ENCODE peak calls at places on chromosomes 16 and 17, in four cellular contexts. One of them, this sample, is unnamed.

GRCh38 chr17:3961564-3962047 is 2.6 kb downstream of the ATP2A3 start:
- DNase-seq in ovary: no peak
- DNase-seq in colonic mucosa: peak
- DNase-seq in iPS DF 6.9: no peak
- DNase-seq in this sample: no peak

GRCh38 chr17:83067071-83067717 is 12.2 kb upstream of the METRNL start:
- DNase-seq in ovary: peak
- DNase-seq in colonic mucosa: no peak
- DNase-seq in iPS DF 6.9: no peak
- DNase-seq in this sample: peak

GRCh38 chr17:75509528-75510258 is 5.6 kb downstream of the CASKIN2 start:
- DNase-seq in ovary: no peak
- DNase-seq in colonic mucosa: no peak
- DNase-seq in iPS DF 6.9: no peak
- DNase-seq in this sample: peak

GRCh38 chr17:34207572-34207971 is 47.5 kb upstream of the CCL2 start:
- DNase-seq in ovary: no peak
- DNase-seq in colonic mucosa: no peak
- DNase-seq in iPS DF 6.9: no peak
- DNase-seq in this sample: no peak

GRCh38 chr16:314351-314750 is 31.4 kb downstream of the PDIA2 start:
- DNase-seq in ovary: no peak
- DNase-seq in colonic mucosa: no peak
- DNase-seq in iPS DF 6.9: no peak
- DNase-seq in this sample: no peak

GRCh38 chr16:70331588-70332358 is 14.9 kb upstream of the DDX19A start:
- DNase-seq in ovary: no peak
- DNase-seq in colonic mucosa: no peak
- DNase-seq in iPS DF 6.9: no peak
- DNase-seq in this sample: no peak

GRCh38 chr16:66495440-66495839 is 54.5 kb downstream of the TK2 start:
- DNase-seq in ovary: no peak
- DNase-seq in colonic mucosa: no peak
- DNase-seq in iPS DF 6.9: no peak
- DNase-seq in this sample: no peak

GRCh38 chr17:57985675-57985974 is 2.4 kb downstream of the VEZF1 start:
- DNase-seq in ovary: no peak
- DNase-seq in colonic mucosa: no peak
- DNase-seq in iPS DF 6.9: no peak
- DNase-seq in this sample: no peak

GRCh38 chr17:72705905-72706395 is 386.5 kb downstream of the SLC39A11 start:
- DNase-seq in ovary: no peak
- DNase-seq in colonic mucosa: no peak
- DNase-seq in iPS DF 6.9: no peak
- DNase-seq in this sample: no peak

GRCh38 chr17:29292071-29292991 is 1.6 kb downstream of the NUFIP2 start:
- DNase-seq in ovary: peak
- DNase-seq in colonic mucosa: peak
- DNase-seq in iPS DF 6.9: no peak
- DNase-seq in this sample: peak

GRCh38 chr17:76968707-76969597 is 100.7 kb downstream of the MGAT5B start:
- DNase-seq in ovary: no peak
- DNase-seq in colonic mucosa: peak
- DNase-seq in iPS DF 6.9: peak
- DNase-seq in this sample: no peak

GRCh38 chr17:67360880-67361279 is 5.5 kb downstream of the PSMD12 start:
- DNase-seq in ovary: no peak
- DNase-seq in colonic mucosa: no peak
- DNase-seq in iPS DF 6.9: no peak
- DNase-seq in this sample: no peak

GRCh38 chr17:9522074-9522473 is 53.5 kb downstream of the STX8 start:
- DNase-seq in ovary: no peak
- DNase-seq in colonic mucosa: no peak
- DNase-seq in iPS DF 6.9: no peak
- DNase-seq in this sample: peak

GRCh38 chr17:21513012-21513570 is 136.9 kb downstream of the KCNJ12 start:
- DNase-seq in ovary: peak
- DNase-seq in colonic mucosa: peak
- DNase-seq in iPS DF 6.9: peak
- DNase-seq in this sample: peak

GRCh38 chr16:57012353-57012752 is 23.0 kb downstream of the NLRC5 start:
- DNase-seq in ovary: no peak
- DNase-seq in colonic mucosa: no peak
- DNase-seq in iPS DF 6.9: no peak
- DNase-seq in this sample: no peak

GRCh38 chr17:57955183-57955952 is at the start of gene CUEDC1:
- DNase-seq in ovary: peak
- DNase-seq in colonic mucosa: peak
- DNase-seq in iPS DF 6.9: no peak
- DNase-seq in this sample: peak

GRCh38 chr16:51898872-51899271 is 648.1 kb downstream of the TOX3 start:
- DNase-seq in ovary: no peak
- DNase-seq in colonic mucosa: no peak
- DNase-seq in iPS DF 6.9: no peak
- DNase-seq in this sample: no peak

GRCh38 chr17:65074778-65075250 is 18.3 kb upstream of the GNA13 start:
- DNase-seq in ovary: peak
- DNase-seq in colonic mucosa: peak
- DNase-seq in iPS DF 6.9: no peak
- DNase-seq in this sample: peak

GRCh38 chr16:86532526-86532815 is 22.1 kb downstream of the FOXF1 start:
- DNase-seq in ovary: peak
- DNase-seq in colonic mucosa: no peak
- DNase-seq in iPS DF 6.9: no peak
- DNase-seq in this sample: no peak

GRCh38 chr16:26281681-26282080 is 589.9 kb downstream of the HS3ST4 start:
- DNase-seq in ovary: no peak
- DNase-seq in colonic mucosa: no peak
- DNase-seq in iPS DF 6.9: peak
- DNase-seq in this sample: no peak

GRCh38 chr17:82892869-82893565 is 53.2 kb upstream of the ZNF750 start:
- DNase-seq in ovary: no peak
- DNase-seq in colonic mucosa: no peak
- DNase-seq in iPS DF 6.9: no peak
- DNase-seq in this sample: peak

GRCh38 chr17:66337866-66338472 is 35.6 kb downstream of the PRKCA start:
- DNase-seq in ovary: no peak
- DNase-seq in colonic mucosa: no peak
- DNase-seq in iPS DF 6.9: no peak
- DNase-seq in this sample: no peak

GRCh38 chr16:23225634-23226033 is 43.1 kb downstream of the SCNN1G start:
- DNase-seq in ovary: no peak
- DNase-seq in colonic mucosa: no peak
- DNase-seq in iPS DF 6.9: no peak
- DNase-seq in this sample: no peak

GRCh38 chr17:58165981-58166380 is 801 bp upstream of the OR4D2 start:
- DNase-seq in ovary: no peak
- DNase-seq in colonic mucosa: no peak
- DNase-seq in iPS DF 6.9: no peak
- DNase-seq in this sample: no peak

GRCh38 chr17:21689604-21690003 is 2.7 kb upstream of the KCNJ18 start:
- DNase-seq in ovary: no peak
- DNase-seq in colonic mucosa: no peak
- DNase-seq in iPS DF 6.9: no peak
- DNase-seq in this sample: no peak

GRCh38 chr17:61454095-61454931 is 2.1 kb downstream of the TBX4 start:
- DNase-seq in ovary: no peak
- DNase-seq in colonic mucosa: no peak
- DNase-seq in iPS DF 6.9: no peak
- DNase-seq in this sample: no peak

GRCh38 chr16:11005611-11005975 is 61.2 kb downstream of the CLEC16A start:
- DNase-seq in ovary: no peak
- DNase-seq in colonic mucosa: no peak
- DNase-seq in iPS DF 6.9: no peak
- DNase-seq in this sample: no peak

GRCh38 chr16:77599793-77600415 is 122.4 kb upstream of the NUDT7 start:
- DNase-seq in ovary: no peak
- DNase-seq in colonic mucosa: peak
- DNase-seq in iPS DF 6.9: no peak
- DNase-seq in this sample: no peak

GRCh38 chr17:50955160-50955559 is 89.0 kb upstream of the TOB1 start:
- DNase-seq in ovary: no peak
- DNase-seq in colonic mucosa: no peak
- DNase-seq in iPS DF 6.9: no peak
- DNase-seq in this sample: no peak

GRCh38 chr17:50956750-50957523 is 90.8 kb upstream of the TOB1 start:
- DNase-seq in ovary: peak
- DNase-seq in colonic mucosa: peak
- DNase-seq in iPS DF 6.9: no peak
- DNase-seq in this sample: peak

GRCh38 chr17:50956409-50956749 is 90.2 kb upstream of the TOB1 start:
- DNase-seq in ovary: no peak
- DNase-seq in colonic mucosa: no peak
- DNase-seq in iPS DF 6.9: no peak
- DNase-seq in this sample: no peak

GRCh38 chr17:50954641-50955121 is 88.5 kb upstream of the TOB1 start:
- DNase-seq in ovary: no peak
- DNase-seq in colonic mucosa: no peak
- DNase-seq in iPS DF 6.9: no peak
- DNase-seq in this sample: no peak

DNA sequence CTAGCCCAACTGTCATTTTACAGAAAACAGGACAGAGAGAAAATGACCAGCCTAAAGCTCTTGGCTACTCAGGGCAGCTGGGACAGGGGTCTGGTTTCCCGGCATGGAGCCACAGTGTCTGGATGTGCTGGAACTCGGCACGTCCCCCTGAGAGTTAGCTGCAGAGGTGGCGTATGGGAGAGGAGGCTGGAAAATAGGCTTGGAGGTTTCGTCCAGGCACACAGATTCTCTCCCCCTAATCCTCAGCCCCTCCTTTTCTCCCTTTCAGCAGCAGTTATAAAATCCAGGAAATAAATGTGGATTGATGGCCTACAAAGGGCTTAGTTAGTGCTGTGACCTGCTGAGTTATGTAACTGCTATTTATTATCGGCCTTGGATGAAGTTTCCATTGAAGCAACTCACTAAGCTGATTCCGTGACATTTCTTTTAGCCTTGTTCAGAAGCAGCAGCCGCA is 89.5 kb upstream of the TOB1 start:
- DNase-seq in ovary: no peak
- DNase-seq in colonic mucosa: no peak
- DNase-seq in iPS DF 6.9: no peak
- DNase-seq in this sample: no peak
- H3K27ac ChIP-seq in ovary: peak
- H3K27ac ChIP-seq in colonic mucosa: no peak
- H3K27ac ChIP-seq in iPS DF 6.9: no peak
- H3K27ac ChIP-seq in this sample: peak

GRCh38 chr17:45144199-45145034 is 3.9 kb upstream of the HEXIM1 start:
- DNase-seq in ovary: peak
- DNase-seq in colonic mucosa: no peak
- DNase-seq in iPS DF 6.9: no peak
- DNase-seq in this sample: peak
- H3K27ac ChIP-seq in ovary: peak
- H3K27ac ChIP-seq in colonic mucosa: peak
- H3K27ac ChIP-seq in iPS DF 6.9: no peak
- H3K27ac ChIP-seq in this sample: peak

GRCh38 chr16:48318630-48319029 is 66.6 kb downstream of the SIAH1 start:
- DNase-seq in ovary: no peak
- DNase-seq in colonic mucosa: no peak
- DNase-seq in iPS DF 6.9: peak
- DNase-seq in this sample: peak
- H3K27ac ChIP-seq in ovary: no peak
- H3K27ac ChIP-seq in colonic mucosa: no peak
- H3K27ac ChIP-seq in iPS DF 6.9: no peak
- H3K27ac ChIP-seq in this sample: peak

DNA sequence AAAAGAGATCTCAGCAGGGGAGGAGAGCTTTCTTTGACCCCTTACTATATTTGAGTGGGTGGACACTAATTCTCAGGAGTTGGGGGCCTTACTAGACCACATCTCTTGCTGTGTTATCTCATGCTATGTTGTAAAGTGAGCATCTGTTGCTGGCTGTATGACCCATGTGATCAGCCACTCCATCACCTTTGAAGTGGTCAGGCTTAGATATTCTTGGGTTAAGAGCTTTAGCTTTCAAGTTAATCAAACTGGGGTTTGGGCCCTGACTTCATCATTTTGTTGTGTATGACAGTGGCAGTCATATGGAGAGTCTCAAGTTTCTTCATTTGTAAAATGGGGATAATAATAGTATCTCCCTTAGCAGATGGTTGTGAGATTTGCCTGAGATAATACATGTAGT is 201.1 kb downstream of the FTO start:
- DNase-seq in ovary: no peak
- DNase-seq in colonic mucosa: no peak
- DNase-seq in iPS DF 6.9: no peak
- DNase-seq in this sample: no peak
- H3K27ac ChIP-seq in ovary: no peak
- H3K27ac ChIP-seq in colonic mucosa: no peak
- H3K27ac ChIP-seq in iPS DF 6.9: no peak
- H3K27ac ChIP-seq in this sample: no peak

GRCh38 chr17:13320046-13320785 is 281.5 kb downstream of the HS3ST3A1 start:
- DNase-seq in ovary: no peak
- DNase-seq in colonic mucosa: no peak
- DNase-seq in iPS DF 6.9: no peak
- DNase-seq in this sample: peak

GRCh38 chr17:13329421-13329820 is 272.3 kb downstream of the HS3ST3A1 start:
- DNase-seq in ovary: no peak
- DNase-seq in colonic mucosa: no peak
- DNase-seq in iPS DF 6.9: no peak
- DNase-seq in this sample: no peak

GRCh38 chr17:13321932-13322701 is 279.6 kb downstream of the HS3ST3A1 start:
- DNase-seq in ovary: no peak
- DNase-seq in colonic mucosa: no peak
- DNase-seq in iPS DF 6.9: no peak
- DNase-seq in this sample: no peak

GRCh38 chr17:13323990-13324389 is 277.7 kb downstream of the HS3ST3A1 start:
- DNase-seq in ovary: no peak
- DNase-seq in colonic mucosa: no peak
- DNase-seq in iPS DF 6.9: no peak
- DNase-seq in this sample: no peak
- H3K27ac ChIP-seq in ovary: no peak
- H3K27ac ChIP-seq in colonic mucosa: no peak
- H3K27ac ChIP-seq in iPS DF 6.9: no peak
- H3K27ac ChIP-seq in this sample: no peak

GRCh38 chr17:14301761-14302401 is 1.0 kb downstream of the HS3ST3B1 start:
- DNase-seq in ovary: peak
- DNase-seq in colonic mucosa: peak
- DNase-seq in iPS DF 6.9: no peak
- DNase-seq in this sample: peak
- H3K27ac ChIP-seq in ovary: peak
- H3K27ac ChIP-seq in colonic mucosa: peak
- H3K27ac ChIP-seq in iPS DF 6.9: no peak
- H3K27ac ChIP-seq in this sample: peak